ENCODE peak calls at places on chromosomes 6 and 20, in nine cellular contexts. A is ascending aorta; W is AG08395; P is naive thymus-derived CD8-positive, alpha-beta T cell; Y is HEK293T; I is mammary epithelial cell; F is hippocampal formation; H is Right ventricle myocardium superior; V is retinal pigment epithelial cell. R is an unnamed sample.

GRCh38 chr6:64486952-64487351 is 851.4 kb downstream of the PHF3 start:
- DNase-seq in V (no peak), A (no peak), H (no peak), W (no peak), Y (no peak), F (no peak), I (no peak), P (no peak), R (no peak)

GRCh38 chr20:8335059-8335458 is 203.0 kb downstream of the PLCB1 start:
- DNase-seq in P (no peak), Y (no peak), V (no peak), I (no peak), F (no peak), H (no peak), A (no peak), W (no peak), R (no peak)

GRCh38 chr6:15504581-15505350 is 158.1 kb downstream of the DTNBP1 start:
- DNase-seq in W (peak; percentile 86), P (no peak), I (peak; percentile 92), V (peak; percentile 74), A (no peak), F (peak; percentile 61), H (peak; percentile 82), Y (no peak), R (no peak)

GRCh38 chr6:227074-227782 is 65.1 kb upstream of the DUSP22 start:
- DNase-seq in V (no peak), H (no peak), I (no peak), W (peak; percentile 24), P (no peak), A (no peak), F (peak; percentile 23), Y (no peak), R (no peak)

GRCh38 chr6:73648166-73648565 is 5.6 kb downstream of the SLC17A5 start:
- DNase-seq in A (no peak), H (no peak), Y (no peak), V (no peak), I (no peak), P (no peak), F (no peak), W (no peak), R (no peak)

GRCh38 chr6:153001767-153002612 is 519 bp downstream of the MTRF1L start:
- DNase-seq in I (no peak), Y (no peak), V (no peak), W (peak; percentile 10), F (no peak), P (no peak), H (no peak), A (no peak), R (peak; percentile 8)

GRCh38 chr6:3390698-3391097 is 66.2 kb downstream of the SLC22A23 start:
- DNase-seq in H (peak; percentile 78), V (no peak), I (peak; percentile 96), A (peak; percentile 83), W (peak; percentile 91), F (peak; percentile 44), P (no peak), Y (no peak), R (no peak)

GRCh38 chr20:25252686-25253421 is 5.0 kb downstream of the PYGB start:
- DNase-seq in A (peak; percentile 40), P (no peak), Y (no peak), W (no peak), F (no peak), H (no peak), V (no peak), I (peak; percentile 46), R (no peak)

GRCh38 chr20:37243937-37244571 is 17.6 kb downstream of the GHRH start:
- DNase-seq in W (no peak), P (no peak), V (no peak), I (no peak), A (no peak), Y (no peak), F (peak; percentile 16), H (peak; percentile 70), R (no peak)

GRCh38 chr20:25058051-25058796 is at the start of gene ACSS1:
- DNase-seq in P (peak; percentile 67), H (peak; percentile 85), V (no peak), I (peak; percentile 15), W (peak; percentile 38), Y (peak; percentile 38), A (peak; percentile 82), F (peak; percentile 61), R (peak; percentile 84)

GRCh38 chr6:163745566-163746400 is 331.3 kb downstream of the QKI start:
- DNase-seq in F (no peak), W (peak; percentile 94), I (peak; percentile 53), H (peak; percentile 77), P (no peak), V (peak; percentile 85), Y (peak; percentile 64), A (no peak), R (no peak)

GRCh38 chr6:168877821-168878282 is 375.8 kb downstream of the THBS2 start:
- DNase-seq in Y (no peak), P (no peak), I (peak; percentile 47), V (no peak), A (peak; percentile 68), F (no peak), H (no peak), W (peak; percentile 39), R (no peak)

GRCh38 chr6:6725834-6726194 is 137.3 kb downstream of the LY86 start:
- DNase-seq in I (no peak), Y (no peak), W (no peak), V (no peak), F (no peak), P (no peak), H (no peak), A (no peak), R (no peak)

GRCh38 chr6:85405175-85405852 is 44.6 kb upstream of the NT5E start:
- DNase-seq in H (no peak), W (no peak), V (no peak), I (peak; percentile 13), Y (no peak), A (no peak), F (no peak), P (no peak), R (no peak)

GRCh38 chr6:75530696-75531095 is 37.1 kb upstream of the FILIP1 start:
- DNase-seq in Y (no peak), A (no peak), V (peak; percentile 4), F (no peak), P (no peak), W (no peak), H (no peak), I (no peak), R (no peak)